ENCODE peak calls at places on chromosomes 13 and 19, in seven cellular contexts. X is adrenal gland, B is AG04450, E is Calu3, F is fibroblast of villous mesenchyme, A is BE2C, C is mesothelial cell of epicardium. G is an unnamed sample.

GRCh38 chr13:78589206-78589605 is 14.1 kb downstream of the POU4F1 start:
- DNase-seq in X (peak; percentile 42), B (no peak), E (peak; percentile 12), F (peak; percentile 35), A (no peak), C (no peak), G (no peak)

GRCh38 chr19:49222528-49222927 is 64.9 kb downstream of the TRPM4 start:
- DNase-seq in X (no peak), B (no peak), E (no peak), F (no peak), A (no peak), C (no peak), G (no peak)

GRCh38 chr13:44044544-44045178 is 165.0 kb downstream of the LACC1 start:
- DNase-seq in X (no peak), B (no peak), E (no peak), F (no peak), A (no peak), C (no peak), G (no peak)

GRCh38 chr13:88345171-88345847 is 674.1 kb downstream of the SLITRK5 start:
- DNase-seq in X (no peak), B (no peak), E (no peak), F (no peak), A (no peak), C (no peak), G (peak; percentile 23)

GRCh38 chr19:40394816-40395210 is 4.8 kb upstream of the HIPK4 start:
- DNase-seq in X (no peak), B (no peak), E (no peak), F (no peak), A (no peak), C (no peak), G (no peak)

GRCh38 chr13:33992891-33993336 is 175.0 kb downstream of the RFC3 start:
- DNase-seq in X (no peak), B (no peak), E (no peak), F (no peak), A (no peak), C (no peak), G (no peak)

GRCh38 chr19:3346677-3347353 is 19.6 kb upstream of the NFIC start:
- DNase-seq in X (peak; percentile 79), B (no peak), E (no peak), F (peak; percentile 32), A (no peak), C (no peak), G (no peak)

GRCh38 chr19:45130888-45131615 is 29.7 kb downstream of the NKPD1 start:
- DNase-seq in X (no peak), B (no peak), E (peak; percentile 83), F (peak; percentile 9), A (peak; percentile 67), C (no peak), G (no peak)

GRCh38 chr13:22449251-22449650 is 731.5 kb upstream of the SGCG start:
- DNase-seq in X (no peak), B (no peak), E (no peak), F (no peak), A (no peak), C (no peak), G (no peak)

GRCh38 chr13:67069117-67069767 is 160.9 kb downstream of the PCDH9 start:
- DNase-seq in X (no peak), B (no peak), E (no peak), F (no peak), A (no peak), C (no peak), G (no peak)

GRCh38 chr19:17337675-17338439 is 504 bp downstream of the GTPBP3 start:
- DNase-seq in X (no peak), B (no peak), E (peak; percentile 21), F (no peak), A (peak; percentile 33), C (no peak), G (no peak)

GRCh38 chr19:49637865-49638350 is 2.0 kb downstream of the RRAS start:
- DNase-seq in X (peak; percentile 78), B (no peak), E (peak; percentile 91), F (peak; percentile 84), A (peak; percentile 53), C (no peak), G (peak; percentile 60)

GRCh38 chr19:44653343-44653742 is 9.6 kb downstream of the PVR start:
- DNase-seq in X (no peak), B (no peak), E (no peak), F (no peak), A (no peak), C (no peak), G (no peak)

GRCh38 chr13:102002271-102002670 is 399.6 kb downstream of the FGF14 start:
- DNase-seq in X (no peak), B (no peak), E (no peak), F (peak; percentile 36), A (no peak), C (no peak), G (no peak)

GRCh38 chr19:32691952-32692726 is 518 bp downstream of the NUDT19 start:
- DNase-seq in X (peak; percentile 67), B (no peak), E (peak; percentile 63), F (peak; percentile 69), A (no peak), C (peak; percentile 25), G (peak; percentile 55)

GRCh38 chr19:18023596-18024212 is 15.7 kb downstream of the ARRDC2 start:
- DNase-seq in X (peak; percentile 73), B (no peak), E (no peak), F (peak; percentile 48), A (no peak), C (no peak), G (no peak)

GRCh38 chr13:39766464-39767167 is 111.2 kb downstream of the COG6 start:
- DNase-seq in X (no peak), B (no peak), E (no peak), F (no peak), A (no peak), C (no peak), G (no peak)

GRCh38 chr13:48873598-48873997 is 102.1 kb upstream of the FNDC3A start:
- DNase-seq in X (no peak), B (no peak), E (no peak), F (peak; percentile 67), A (peak; percentile 28), C (no peak), G (no peak)

GRCh38 chr13:67410645-67411044 is 180.5 kb upstream of the PCDH9 start:
- DNase-seq in X (no peak), B (no peak), E (no peak), F (no peak), A (no peak), C (no peak), G (no peak)

GRCh38 chr19:35995655-35995993 is 636 bp downstream of the SDHAF1 start:
- DNase-seq in X (peak; percentile 34), B (no peak), E (peak; percentile 61), F (peak; percentile 34), A (peak; percentile 42), C (no peak), G (peak; percentile 50)

GRCh38 chr13:87498681-87499080 is 172.5 kb upstream of the SLITRK5 start:
- DNase-seq in X (no peak), B (no peak), E (no peak), F (no peak), A (no peak), C (no peak), G (no peak)

GRCh38 chr19:32124585-32124984 is 220.8 kb upstream of the ZNF507 start:
- DNase-seq in X (no peak), B (no peak), E (no peak), F (no peak), A (no peak), C (no peak), G (peak; percentile 38)

GRCh38 chr19:32464279-32464678 is 58.7 kb downstream of the DPY19L3 start:
- DNase-seq in X (no peak), B (no peak), E (no peak), F (peak; percentile 12), A (no peak), C (no peak), G (no peak)

GRCh38 chr13:27975579-27976361 is 6.7 kb upstream of the CDX2 start:
- DNase-seq in X (no peak), B (no peak), E (no peak), F (no peak), A (no peak), C (no peak), G (peak; percentile 37)

GRCh38 chr13:106349080-106349841 is 186.2 kb downstream of the EFNB2 start:
- DNase-seq in X (no peak), B (no peak), E (peak; percentile 15), F (no peak), A (peak; percentile 33), C (no peak), G (no peak)

GRCh38 chr19:53158119-53158656 is 665 bp downstream of the ZNF347 start:
- DNase-seq in X (peak; percentile 48), B (no peak), E (no peak), F (peak; percentile 44), A (peak; percentile 11), C (peak; percentile 22), G (peak; percentile 49)

GRCh38 chr19:53102701-53103140 is 501 bp downstream of the ZNF160 start:
- DNase-seq in X (peak; percentile 48), B (no peak), E (peak; percentile 5), F (peak; percentile 44), A (peak; percentile 32), C (no peak), G (peak; percentile 74)

GRCh38 chr13:33150146-33150545 is 133.9 kb downstream of the KL start:
- DNase-seq in X (no peak), B (no peak), E (no peak), F (peak; percentile 71), A (peak; percentile 58), C (no peak), G (no peak)

GRCh38 chr13:112072531-112073244 is 5.7 kb downstream of the SOX1 start:
- DNase-seq in X (no peak), B (no peak), E (no peak), F (no peak), A (no peak), C (no peak), G (peak; percentile 70)

GRCh38 chr19:13621413-13621812 is 115.1 kb upstream of the CACNA1A start:
- DNase-seq in X (peak; percentile 44), B (peak; percentile 67), E (peak; percentile 67), F (peak; percentile 80), A (no peak), C (no peak), G (no peak)

GRCh38 chr19:4791183-4792018 is at the start of gene FEM1A:
- DNase-seq in X (peak; percentile 99), B (peak; percentile 100), E (peak; percentile 95), F (peak; percentile 100), A (peak; percentile 98), C (peak; percentile 96), G (peak; percentile 98)
- TF ChIP-seq CTCF in X (peak; percentile 99), B (peak; percentile 99), E (peak; percentile 82), F (peak; percentile 98), A (peak; percentile 98), C (peak; percentile 96), G (peak; percentile 99)

GRCh38 chr13:45820106-45820838 is 31.3 kb downstream of the SIAH3 start:
- DNase-seq in X (no peak), B (no peak), E (no peak), F (no peak), A (no peak), C (no peak), G (no peak)
- TF ChIP-seq CTCF in X (no peak), B (no peak), E (no peak), F (no peak), A (no peak), C (no peak), G (no peak)

GRCh38 chr19:51664131-51664530 is 17.5 kb upstream of the SIGLEC14 start:
- DNase-seq in X (no peak), B (no peak), E (no peak), F (no peak), A (no peak), C (no peak), G (no peak)
- TF ChIP-seq CTCF in X (no peak), B (no peak), E (no peak), F (no peak), A (no peak), C (no peak), G (no peak)

GRCh38 chr19:2207991-2208860 is 27.9 kb downstream of the PLEKHJ1 start:
- DNase-seq in X (no peak), B (no peak), E (no peak), F (peak; percentile 89), A (peak; percentile 79), C (no peak), G (peak; percentile 56)
- TF ChIP-seq CTCF in X (no peak), B (peak; percentile 19), E (no peak), F (peak; percentile 39), A (no peak), C (no peak), G (no peak)